ENCODE peak calls at places on chromosome 15, in four cellular contexts. One of them, this sample, is unnamed.

GRCh38 chr15:78680416-78681068 is 39.5 kb upstream of the CHRNB4 start:
- DNase-seq in neuronal stem cell: no peak
- DNase-seq in H9: no peak
- DNase-seq in mesendoderm: no peak
- DNase-seq in this sample: no peak

GRCh38 chr15:100670505-100671021 is 68.2 kb downstream of the ASB7 start:
- DNase-seq in neuronal stem cell: no peak
- DNase-seq in H9: peak
- DNase-seq in mesendoderm: no peak
- DNase-seq in this sample: no peak

GRCh38 chr15:90201944-90202375 is 830 bp downstream of the SEMA4B start:
- DNase-seq in neuronal stem cell: peak
- DNase-seq in H9: no peak
- DNase-seq in mesendoderm: peak
- DNase-seq in this sample: peak

GRCh38 chr15:59996498-59997041 is 7.5 kb upstream of the FOXB1 start:
- DNase-seq in neuronal stem cell: no peak
- DNase-seq in H9: peak
- DNase-seq in mesendoderm: peak
- DNase-seq in this sample: no peak

GRCh38 chr15:43048935-43049334 is 56.9 kb downstream of the UBR1 start:
- DNase-seq in neuronal stem cell: no peak
- DNase-seq in H9: no peak
- DNase-seq in mesendoderm: no peak
- DNase-seq in this sample: no peak

GRCh38 chr15:89090791-89091666 is 2.8 kb downstream of the ABHD2 start:
- DNase-seq in neuronal stem cell: no peak
- DNase-seq in H9: no peak
- DNase-seq in mesendoderm: no peak
- DNase-seq in this sample: peak

GRCh38 chr15:90618330-90619136 is 88.8 kb downstream of the CRTC3 start:
- DNase-seq in neuronal stem cell: no peak
- DNase-seq in H9: no peak
- DNase-seq in mesendoderm: no peak
- DNase-seq in this sample: no peak

GRCh38 chr15:47273817-47274216 is 443.5 kb upstream of the SEMA6D start:
- DNase-seq in neuronal stem cell: no peak
- DNase-seq in H9: no peak
- DNase-seq in mesendoderm: no peak
- DNase-seq in this sample: no peak

GRCh38 chr15:90619468-90619867 is 89.7 kb downstream of the CRTC3 start:
- DNase-seq in neuronal stem cell: no peak
- DNase-seq in H9: no peak
- DNase-seq in mesendoderm: no peak
- DNase-seq in this sample: no peak

GRCh38 chr15:35444557-35445204 is 101.3 kb downstream of the DPH6 start:
- DNase-seq in neuronal stem cell: peak
- DNase-seq in H9: no peak
- DNase-seq in mesendoderm: peak
- DNase-seq in this sample: peak

GRCh38 chr15:50051811-50052419 is 67.1 kb downstream of the ATP8B4 start:
- DNase-seq in neuronal stem cell: peak
- DNase-seq in H9: peak
- DNase-seq in mesendoderm: peak
- DNase-seq in this sample: peak

GRCh38 chr15:38389924-38390542 is 63.9 kb upstream of the FAM98B start:
- DNase-seq in neuronal stem cell: peak
- DNase-seq in H9: peak
- DNase-seq in mesendoderm: peak
- DNase-seq in this sample: peak

GRCh38 chr15:69782809-69783208 is 314.9 kb downstream of the TLE3 start:
- DNase-seq in neuronal stem cell: no peak
- DNase-seq in H9: no peak
- DNase-seq in mesendoderm: no peak
- DNase-seq in this sample: no peak

GRCh38 chr15:68506071-68506470 is 72.7 kb upstream of the CORO2B start:
- DNase-seq in neuronal stem cell: no peak
- DNase-seq in H9: peak
- DNase-seq in mesendoderm: no peak
- DNase-seq in this sample: no peak

GRCh38 chr15:77410701-77411613 is 8.9 kb downstream of the PEAK1 start:
- DNase-seq in neuronal stem cell: no peak
- DNase-seq in H9: no peak
- DNase-seq in mesendoderm: no peak
- DNase-seq in this sample: no peak

GRCh38 chr15:96264351-96264798 is 66.1 kb upstream of the NR2F2 start:
- DNase-seq in neuronal stem cell: no peak
- DNase-seq in H9: no peak
- DNase-seq in mesendoderm: no peak
- DNase-seq in this sample: no peak

GRCh38 chr15:87736401-87736800 is 520.1 kb downstream of the NTRK3 start:
- DNase-seq in neuronal stem cell: no peak
- DNase-seq in H9: no peak
- DNase-seq in mesendoderm: no peak
- DNase-seq in this sample: no peak

GRCh38 chr15:100775581-100776185 is 103.9 kb upstream of the ALDH1A3 start:
- DNase-seq in neuronal stem cell: no peak
- DNase-seq in H9: no peak
- DNase-seq in mesendoderm: no peak
- DNase-seq in this sample: no peak

GRCh38 chr15:95169701-95170459 is 938.5 kb downstream of the MCTP2 start:
- DNase-seq in neuronal stem cell: no peak
- DNase-seq in H9: no peak
- DNase-seq in mesendoderm: no peak
- DNase-seq in this sample: no peak

GRCh38 chr15:90691982-90692773 is 25.0 kb upstream of the BLM start:
- DNase-seq in neuronal stem cell: no peak
- DNase-seq in H9: no peak
- DNase-seq in mesendoderm: no peak
- DNase-seq in this sample: no peak

GRCh38 chr15:45535486-45536042 is 13.0 kb upstream of the SLC30A4 start:
- DNase-seq in neuronal stem cell: no peak
- DNase-seq in H9: no peak
- DNase-seq in mesendoderm: no peak
- DNase-seq in this sample: no peak

GRCh38 chr15:68616397-68616796 is 37.6 kb downstream of the CORO2B start:
- DNase-seq in neuronal stem cell: no peak
- DNase-seq in H9: no peak
- DNase-seq in mesendoderm: no peak
- DNase-seq in this sample: no peak

GRCh38 chr15:101675796-101676582 is 23.8 kb upstream of the TM2D3 start:
- DNase-seq in neuronal stem cell: peak
- DNase-seq in H9: peak
- DNase-seq in mesendoderm: peak
- DNase-seq in this sample: peak

GRCh38 chr15:71002321-71002720 is 109.7 kb downstream of the LRRC49 start:
- DNase-seq in neuronal stem cell: no peak
- DNase-seq in H9: no peak
- DNase-seq in mesendoderm: no peak
- DNase-seq in this sample: peak

GRCh38 chr15:90829942-90830440 is 38.4 kb upstream of the FURIN start:
- DNase-seq in neuronal stem cell: no peak
- DNase-seq in H9: no peak
- DNase-seq in mesendoderm: no peak
- DNase-seq in this sample: no peak

GRCh38 chr15:45635191-45635638 is 386 bp downstream of the SQOR start:
- DNase-seq in neuronal stem cell: peak
- DNase-seq in H9: peak
- DNase-seq in mesendoderm: no peak
- DNase-seq in this sample: peak

GRCh38 chr15:38002883-38003477 is 68.5 kb downstream of the TMCO5A start:
- DNase-seq in neuronal stem cell: peak
- DNase-seq in H9: peak
- DNase-seq in mesendoderm: peak
- DNase-seq in this sample: peak

GRCh38 chr15:75904241-75904631 is 558 bp downstream of the FBXO22 start:
- DNase-seq in neuronal stem cell: peak
- DNase-seq in H9: peak
- DNase-seq in mesendoderm: peak
- DNase-seq in this sample: peak

DNA sequence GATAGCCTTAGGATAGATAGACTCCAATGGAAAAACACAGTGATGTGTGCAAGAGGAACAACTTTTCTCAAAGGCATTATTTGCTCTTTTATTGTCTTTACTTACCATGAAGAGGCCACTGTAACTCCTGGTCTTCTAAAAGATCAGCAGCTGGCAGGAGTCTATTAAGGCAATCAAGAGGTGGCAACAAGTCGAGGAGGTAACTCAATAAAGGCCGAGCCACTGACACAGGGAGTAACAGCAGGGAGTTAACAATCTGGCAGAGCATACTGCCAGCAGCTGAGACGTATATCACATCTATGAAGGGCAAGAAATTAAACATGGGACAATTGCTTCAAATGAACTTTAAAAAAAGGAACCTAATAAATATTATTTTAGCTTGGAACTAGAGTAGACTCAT is 106.2 kb downstream of the HERC1 start:
- DNase-seq in neuronal stem cell: no peak
- DNase-seq in H9: no peak
- DNase-seq in mesendoderm: peak
- DNase-seq in this sample: no peak
- H3K23ac ChIP-seq in neuronal stem cell: no peak
- H3K23ac ChIP-seq in H9: no peak
- H3K23ac ChIP-seq in mesendoderm: no peak
- H3K23ac ChIP-seq in this sample: no peak

GRCh38 chr15:34119291-34119690 is 17.4 kb downstream of the PGBD4 start:
- DNase-seq in neuronal stem cell: no peak
- DNase-seq in H9: no peak
- DNase-seq in mesendoderm: peak
- DNase-seq in this sample: peak
- H3K18ac ChIP-seq in neuronal stem cell: no peak
- H3K18ac ChIP-seq in H9: no peak
- H3K18ac ChIP-seq in mesendoderm: no peak
- H3K18ac ChIP-seq in this sample: no peak

GRCh38 chr15:31461375-31461774 is 134.7 kb downstream of the KLF13 start:
- DNase-seq in neuronal stem cell: no peak
- DNase-seq in H9: peak
- DNase-seq in mesendoderm: no peak
- DNase-seq in this sample: no peak
- H3K23ac ChIP-seq in neuronal stem cell: no peak
- H3K23ac ChIP-seq in H9: no peak
- H3K23ac ChIP-seq in mesendoderm: no peak
- H3K23ac ChIP-seq in this sample: no peak

DNA sequence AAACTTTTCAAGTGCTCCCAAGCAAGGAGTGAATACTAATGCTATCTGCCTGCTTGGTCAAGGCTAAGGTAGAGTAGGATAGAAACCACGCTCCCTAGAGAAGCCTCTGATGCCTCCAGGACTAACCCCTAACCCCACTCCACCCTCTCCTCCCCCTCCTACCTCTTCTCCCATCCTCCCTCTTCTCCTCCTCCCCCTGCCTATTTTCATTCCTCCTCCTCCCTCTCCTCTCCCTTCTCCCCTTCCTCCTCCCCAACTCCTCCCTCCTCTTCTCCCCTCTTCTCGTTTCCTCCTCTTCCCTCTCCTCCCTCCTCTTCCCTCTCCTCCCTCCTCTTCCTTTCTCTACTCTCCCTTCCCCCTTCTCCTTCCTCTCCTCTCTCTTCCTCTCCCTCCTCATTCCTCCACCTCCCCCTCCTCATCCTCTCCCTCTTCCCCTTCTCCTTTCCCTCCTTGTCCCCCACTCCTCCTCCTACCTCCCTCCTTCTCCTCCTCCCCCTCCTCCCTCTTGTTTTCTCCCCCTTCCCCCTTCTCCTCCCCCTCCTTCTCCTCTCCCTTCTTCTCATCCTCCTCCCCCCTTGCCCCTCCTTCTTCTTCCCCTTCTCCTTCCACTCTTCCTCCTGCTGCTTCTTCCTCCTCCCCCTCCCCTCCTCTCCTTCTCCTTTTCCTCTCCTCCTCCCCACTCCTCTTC is 12.8 kb upstream of the MEX3B start:
- DNase-seq in neuronal stem cell: no peak
- DNase-seq in H9: no peak
- DNase-seq in mesendoderm: no peak
- DNase-seq in this sample: no peak
- H3K18ac ChIP-seq in neuronal stem cell: no peak
- H3K18ac ChIP-seq in H9: no peak
- H3K18ac ChIP-seq in mesendoderm: no peak
- H3K18ac ChIP-seq in this sample: no peak

GRCh38 chr15:41161736-41162135 is 45.7 kb upstream of the INO80 start:
- DNase-seq in neuronal stem cell: no peak
- DNase-seq in H9: no peak
- DNase-seq in mesendoderm: no peak
- DNase-seq in this sample: no peak

GRCh38 chr15:41161336-41161735 is 45.3 kb upstream of the INO80 start:
- DNase-seq in neuronal stem cell: no peak
- DNase-seq in H9: no peak
- DNase-seq in mesendoderm: no peak
- DNase-seq in this sample: peak

DNA sequence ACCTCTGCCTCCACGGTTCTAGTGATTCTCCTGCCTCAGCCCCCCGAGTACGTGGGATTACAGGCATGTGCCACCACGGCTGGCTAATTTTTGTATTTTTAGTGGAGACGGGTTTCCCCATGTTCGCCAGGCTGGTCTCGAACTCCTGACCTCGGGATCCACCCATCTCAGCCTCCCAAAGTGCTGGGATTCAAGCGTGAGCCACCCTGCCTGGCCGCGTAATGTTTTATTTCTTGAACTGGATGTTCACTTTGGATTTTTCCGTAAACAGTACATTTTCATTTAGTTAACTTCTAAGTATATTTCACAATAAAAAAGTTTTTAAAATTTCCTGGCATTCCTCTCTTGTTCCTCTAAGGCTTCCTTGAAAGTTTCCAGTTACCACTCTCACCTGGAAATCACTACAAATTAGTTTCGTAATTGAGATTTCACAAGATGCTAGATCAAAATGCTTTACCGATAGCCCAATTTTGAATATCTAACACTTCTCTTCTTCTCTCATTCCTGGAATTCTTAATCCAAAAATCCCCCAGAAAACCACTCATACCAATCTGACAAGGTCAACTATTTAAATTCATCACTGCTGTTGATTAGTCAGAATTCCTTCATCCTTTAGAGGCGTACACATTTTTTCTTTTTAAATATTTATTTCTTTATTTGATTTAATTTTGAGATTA is 44.7 kb upstream of the INO80 start:
- DNase-seq in neuronal stem cell: no peak
- DNase-seq in H9: no peak
- DNase-seq in mesendoderm: peak
- DNase-seq in this sample: no peak
- H3K23ac ChIP-seq in neuronal stem cell: no peak
- H3K23ac ChIP-seq in H9: no peak
- H3K23ac ChIP-seq in mesendoderm: no peak
- H3K23ac ChIP-seq in this sample: no peak